ENCODE peak calls at places on chromosomes 2 and 18, in ten cellular contexts. One of them, this sample, is unnamed.

GRCh38 chr2:203949228-203949627 is 12.7 kb downstream of the ICOS start:
- DNase-seq in activated CD4-positive, alpha-beta T cell treated with anti-CD3 and anti-CD28 coated beads, Interleukin-2, amount 50 U/mL, for 48 hours: no peak
- DNase-seq in NCI-H1436: no peak
- DNase-seq in H9: no peak
- DNase-seq in NCI-H1092: no peak
- DNase-seq in GM23248: peak
- DNase-seq in MV-4-11: no peak
- DNase-seq in neuronal stem cell: no peak
- DNase-seq in Calu3: no peak
- DNase-seq in dermis microvascular lymphatic vessel endothelial cell: no peak
- DNase-seq in this sample: no peak

GRCh38 chr18:35189510-35189909 is 51.3 kb upstream of the ZNF397 start:
- DNase-seq in activated CD4-positive, alpha-beta T cell treated with anti-CD3 and anti-CD28 coated beads, Interleukin-2, amount 50 U/mL, for 48 hours: no peak
- DNase-seq in dermis microvascular lymphatic vessel endothelial cell: no peak
- DNase-seq in H9: no peak
- DNase-seq in GM23248: no peak
- DNase-seq in NCI-H1436: no peak
- DNase-seq in neuronal stem cell: no peak
- DNase-seq in MV-4-11: no peak
- DNase-seq in Calu3: no peak
- DNase-seq in NCI-H1092: no peak
- DNase-seq in this sample: no peak

GRCh38 chr2:2797797-2798196 is 466.7 kb upstream of the MYT1L start:
- DNase-seq in activated CD4-positive, alpha-beta T cell treated with anti-CD3 and anti-CD28 coated beads, Interleukin-2, amount 50 U/mL, for 48 hours: no peak
- DNase-seq in GM23248: no peak
- DNase-seq in NCI-H1436: no peak
- DNase-seq in NCI-H1092: no peak
- DNase-seq in H9: no peak
- DNase-seq in MV-4-11: no peak
- DNase-seq in neuronal stem cell: no peak
- DNase-seq in Calu3: no peak
- DNase-seq in dermis microvascular lymphatic vessel endothelial cell: no peak
- DNase-seq in this sample: no peak

GRCh38 chr18:78735131-78736014 is 244.2 kb upstream of the SALL3 start:
- DNase-seq in NCI-H1436: no peak
- DNase-seq in GM23248: no peak
- DNase-seq in dermis microvascular lymphatic vessel endothelial cell: no peak
- DNase-seq in NCI-H1092: no peak
- DNase-seq in Calu3: no peak
- DNase-seq in MV-4-11: no peak
- DNase-seq in neuronal stem cell: no peak
- DNase-seq in activated CD4-positive, alpha-beta T cell treated with anti-CD3 and anti-CD28 coated beads, Interleukin-2, amount 50 U/mL, for 48 hours: no peak
- DNase-seq in H9: peak
- DNase-seq in this sample: no peak

GRCh38 chr2:887639-888038 is 63.0 kb upstream of the SNTG2 start:
- DNase-seq in dermis microvascular lymphatic vessel endothelial cell: no peak
- DNase-seq in NCI-H1436: no peak
- DNase-seq in GM23248: no peak
- DNase-seq in H9: peak
- DNase-seq in activated CD4-positive, alpha-beta T cell treated with anti-CD3 and anti-CD28 coated beads, Interleukin-2, amount 50 U/mL, for 48 hours: no peak
- DNase-seq in neuronal stem cell: no peak
- DNase-seq in Calu3: no peak
- DNase-seq in MV-4-11: no peak
- DNase-seq in NCI-H1092: no peak
- DNase-seq in this sample: no peak

GRCh38 chr2:214035091-214035852 is 375.6 kb upstream of the VWC2L start:
- DNase-seq in neuronal stem cell: no peak
- DNase-seq in Calu3: no peak
- DNase-seq in GM23248: no peak
- DNase-seq in H9: no peak
- DNase-seq in dermis microvascular lymphatic vessel endothelial cell: no peak
- DNase-seq in NCI-H1092: no peak
- DNase-seq in MV-4-11: no peak
- DNase-seq in NCI-H1436: no peak
- DNase-seq in activated CD4-positive, alpha-beta T cell treated with anti-CD3 and anti-CD28 coated beads, Interleukin-2, amount 50 U/mL, for 48 hours: no peak
- DNase-seq in this sample: peak

GRCh38 chr18:7666195-7666776 is 99.2 kb downstream of the PTPRM start:
- DNase-seq in H9: no peak
- DNase-seq in GM23248: no peak
- DNase-seq in Calu3: no peak
- DNase-seq in neuronal stem cell: no peak
- DNase-seq in activated CD4-positive, alpha-beta T cell treated with anti-CD3 and anti-CD28 coated beads, Interleukin-2, amount 50 U/mL, for 48 hours: no peak
- DNase-seq in NCI-H1436: no peak
- DNase-seq in MV-4-11: no peak
- DNase-seq in dermis microvascular lymphatic vessel endothelial cell: no peak
- DNase-seq in NCI-H1092: no peak
- DNase-seq in this sample: no peak

GRCh38 chr2:32775954-32776353 is 148.1 kb downstream of the TTC27 start:
- DNase-seq in NCI-H1436: no peak
- DNase-seq in dermis microvascular lymphatic vessel endothelial cell: no peak
- DNase-seq in Calu3: no peak
- DNase-seq in GM23248: no peak
- DNase-seq in activated CD4-positive, alpha-beta T cell treated with anti-CD3 and anti-CD28 coated beads, Interleukin-2, amount 50 U/mL, for 48 hours: no peak
- DNase-seq in MV-4-11: no peak
- DNase-seq in NCI-H1092: no peak
- DNase-seq in H9: no peak
- DNase-seq in neuronal stem cell: no peak
- DNase-seq in this sample: no peak

GRCh38 chr2:216049452-216049851 is 32.2 kb downstream of the PECR start:
- DNase-seq in NCI-H1092: no peak
- DNase-seq in GM23248: no peak
- DNase-seq in NCI-H1436: no peak
- DNase-seq in H9: no peak
- DNase-seq in neuronal stem cell: no peak
- DNase-seq in activated CD4-positive, alpha-beta T cell treated with anti-CD3 and anti-CD28 coated beads, Interleukin-2, amount 50 U/mL, for 48 hours: no peak
- DNase-seq in dermis microvascular lymphatic vessel endothelial cell: no peak
- DNase-seq in MV-4-11: no peak
- DNase-seq in Calu3: no peak
- DNase-seq in this sample: no peak

GRCh38 chr18:3466872-3467271 is 16.9 kb downstream of the TGIF1 start:
- DNase-seq in H9: peak
- DNase-seq in NCI-H1436: no peak
- DNase-seq in activated CD4-positive, alpha-beta T cell treated with anti-CD3 and anti-CD28 coated beads, Interleukin-2, amount 50 U/mL, for 48 hours: no peak
- DNase-seq in Calu3: no peak
- DNase-seq in NCI-H1092: no peak
- DNase-seq in MV-4-11: no peak
- DNase-seq in neuronal stem cell: no peak
- DNase-seq in dermis microvascular lymphatic vessel endothelial cell: no peak
- DNase-seq in GM23248: no peak
- DNase-seq in this sample: no peak

GRCh38 chr2:172247203-172247602 is 144.5 kb upstream of the DLX2 start:
- DNase-seq in H9: no peak
- DNase-seq in NCI-H1436: no peak
- DNase-seq in dermis microvascular lymphatic vessel endothelial cell: no peak
- DNase-seq in neuronal stem cell: no peak
- DNase-seq in Calu3: no peak
- DNase-seq in GM23248: no peak
- DNase-seq in NCI-H1092: no peak
- DNase-seq in activated CD4-positive, alpha-beta T cell treated with anti-CD3 and anti-CD28 coated beads, Interleukin-2, amount 50 U/mL, for 48 hours: no peak
- DNase-seq in MV-4-11: no peak
- DNase-seq in this sample: no peak

GRCh38 chr2:120291464-120292311 is 39.0 kb downstream of the RALB start:
- DNase-seq in activated CD4-positive, alpha-beta T cell treated with anti-CD3 and anti-CD28 coated beads, Interleukin-2, amount 50 U/mL, for 48 hours: no peak
- DNase-seq in NCI-H1436: no peak
- DNase-seq in GM23248: peak
- DNase-seq in MV-4-11: no peak
- DNase-seq in neuronal stem cell: no peak
- DNase-seq in dermis microvascular lymphatic vessel endothelial cell: peak
- DNase-seq in Calu3: peak
- DNase-seq in NCI-H1092: no peak
- DNase-seq in H9: no peak
- DNase-seq in this sample: no peak

GRCh38 chr2:19753818-19754217 is 148.0 kb downstream of the TTC32 start:
- DNase-seq in dermis microvascular lymphatic vessel endothelial cell: no peak
- DNase-seq in MV-4-11: no peak
- DNase-seq in GM23248: no peak
- DNase-seq in H9: peak
- DNase-seq in NCI-H1092: no peak
- DNase-seq in Calu3: no peak
- DNase-seq in neuronal stem cell: no peak
- DNase-seq in activated CD4-positive, alpha-beta T cell treated with anti-CD3 and anti-CD28 coated beads, Interleukin-2, amount 50 U/mL, for 48 hours: no peak
- DNase-seq in NCI-H1436: no peak
- DNase-seq in this sample: no peak

This sample was measured in NB4.